ENCODE peak calls at places on chromosomes 2 and 18, in five cellular contexts. One of them, this sample, is unnamed. For H3K27me3 and H3K4me1, the result is how much of the 10 kb centered on the place peaks cover.

GRCh38 chr2:210713122-210713521 is 156.7 kb downstream of the CPS1 start:
- DNase-seq in CD8-positive, alpha-beta memory T cell: no peak
- DNase-seq in esophagus squamous epithelium: no peak
- DNase-seq in tibial artery: no peak
- DNase-seq in astrocyte: no peak
- DNase-seq in this sample: no peak

GRCh38 chr2:54898451-54899226 is 151.6 kb downstream of the RTN4 start:
- DNase-seq in CD8-positive, alpha-beta memory T cell: no peak
- DNase-seq in esophagus squamous epithelium: no peak
- DNase-seq in tibial artery: no peak
- DNase-seq in astrocyte: no peak
- DNase-seq in this sample: no peak

GRCh38 chr2:80969900-80970299 is 665.3 kb upstream of the LRRTM1 start:
- DNase-seq in CD8-positive, alpha-beta memory T cell: no peak
- DNase-seq in esophagus squamous epithelium: no peak
- DNase-seq in tibial artery: no peak
- DNase-seq in astrocyte: no peak
- DNase-seq in this sample: no peak

GRCh38 chr2:218582085-218582484 is 13.4 kb downstream of the CNOT9 start:
- DNase-seq in CD8-positive, alpha-beta memory T cell: no peak
- DNase-seq in esophagus squamous epithelium: no peak
- DNase-seq in tibial artery: no peak
- DNase-seq in astrocyte: peak
- DNase-seq in this sample: no peak

GRCh38 chr2:46202453-46202852 is 94.8 kb upstream of the EPAS1 start:
- DNase-seq in CD8-positive, alpha-beta memory T cell: no peak
- DNase-seq in esophagus squamous epithelium: no peak
- DNase-seq in tibial artery: no peak
- DNase-seq in astrocyte: no peak
- DNase-seq in this sample: no peak

GRCh38 chr18:20971886-20972267 is 139.7 kb downstream of the ROCK1 start:
- DNase-seq in CD8-positive, alpha-beta memory T cell: no peak
- DNase-seq in esophagus squamous epithelium: no peak
- DNase-seq in tibial artery: no peak
- DNase-seq in astrocyte: no peak
- DNase-seq in this sample: no peak

GRCh38 chr2:179860255-179861026 is 971 bp downstream of the ZNF385B start:
- DNase-seq in CD8-positive, alpha-beta memory T cell: no peak
- DNase-seq in esophagus squamous epithelium: no peak
- DNase-seq in tibial artery: peak
- DNase-seq in astrocyte: no peak
- DNase-seq in this sample: no peak

GRCh38 chr2:237874585-237875161 is 15.2 kb downstream of the RAMP1 start:
- DNase-seq in CD8-positive, alpha-beta memory T cell: no peak
- DNase-seq in esophagus squamous epithelium: no peak
- DNase-seq in tibial artery: peak
- DNase-seq in astrocyte: peak
- DNase-seq in this sample: no peak

GRCh38 chr2:174681983-174682577 is 82.2 kb downstream of the CHRNA1 start:
- DNase-seq in CD8-positive, alpha-beta memory T cell: peak
- DNase-seq in esophagus squamous epithelium: no peak
- DNase-seq in tibial artery: peak
- DNase-seq in astrocyte: no peak
- DNase-seq in this sample: no peak

GRCh38 chr2:162545254-162545653 is 201.3 kb downstream of the GCA start:
- DNase-seq in CD8-positive, alpha-beta memory T cell: no peak
- DNase-seq in esophagus squamous epithelium: no peak
- DNase-seq in tibial artery: no peak
- DNase-seq in astrocyte: no peak
- DNase-seq in this sample: no peak
- H3K27me3 ChIP-seq in CD8-positive, alpha-beta memory T cell: under half
- H3K27me3 ChIP-seq in esophagus squamous epithelium: under half
- H3K27me3 ChIP-seq in tibial artery: under half
- H3K27me3 ChIP-seq in astrocyte: under half
- H3K27me3 ChIP-seq in this sample: under half

DNA sequence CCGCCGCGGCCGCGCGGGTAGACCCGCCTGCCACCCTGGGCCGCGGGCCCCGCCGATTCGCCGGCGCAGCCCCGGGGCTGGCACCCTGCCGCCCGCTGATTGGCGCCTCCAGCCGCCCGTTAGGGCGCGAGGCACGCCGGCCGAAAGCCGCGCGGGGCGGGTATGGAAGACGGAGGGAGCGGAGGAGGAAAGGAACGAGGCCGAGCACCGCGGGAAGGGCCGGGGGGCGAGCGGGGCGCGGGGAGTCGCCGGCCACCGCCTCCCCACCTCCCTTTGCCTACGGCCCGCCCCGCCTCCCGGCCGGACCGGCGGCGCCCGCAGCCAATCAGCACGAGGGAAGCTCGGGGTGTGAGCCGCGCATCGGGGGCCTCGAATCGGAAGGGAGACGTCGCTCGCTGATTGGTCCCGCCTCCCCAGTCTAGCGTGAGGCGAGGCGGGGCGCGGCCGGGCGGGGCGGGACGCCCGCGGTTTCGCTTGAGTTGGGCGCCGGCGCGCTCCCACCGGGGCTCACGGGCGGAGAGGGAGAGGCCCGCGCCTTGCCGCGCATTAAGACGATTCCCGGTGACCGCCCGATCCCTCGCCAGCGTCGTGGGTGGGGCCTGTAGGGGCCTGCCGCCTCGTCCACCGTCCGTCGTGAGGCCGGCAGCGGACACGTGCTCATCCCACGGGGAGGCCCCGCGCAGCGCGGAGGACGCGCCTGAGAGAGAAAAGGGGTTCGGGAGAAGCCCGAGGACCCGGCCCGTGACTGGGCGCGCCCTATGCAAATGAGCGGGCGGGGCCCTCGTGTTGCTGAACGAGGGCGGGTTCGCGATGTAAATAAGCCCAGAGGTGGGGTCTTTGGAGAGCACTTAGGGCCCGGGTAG is 616 bp upstream of the SMAD2 start:
- DNase-seq in CD8-positive, alpha-beta memory T cell: peak
- DNase-seq in esophagus squamous epithelium: peak
- DNase-seq in tibial artery: peak
- DNase-seq in astrocyte: peak
- DNase-seq in this sample: peak
- H3K4me3 ChIP-seq in CD8-positive, alpha-beta memory T cell: peak
- H3K4me3 ChIP-seq in esophagus squamous epithelium: peak
- H3K4me3 ChIP-seq in tibial artery: peak
- H3K4me3 ChIP-seq in astrocyte: peak
- H3K4me3 ChIP-seq in this sample: peak

GRCh38 chr2:47867205-47867604 is 39.1 kb downstream of the FBXO11 start:
- DNase-seq in CD8-positive, alpha-beta memory T cell: no peak
- DNase-seq in esophagus squamous epithelium: no peak
- DNase-seq in tibial artery: no peak
- DNase-seq in astrocyte: peak
- DNase-seq in this sample: no peak
- H3K4me1 ChIP-seq in CD8-positive, alpha-beta memory T cell: half or more
- H3K4me1 ChIP-seq in esophagus squamous epithelium: under half
- H3K4me1 ChIP-seq in tibial artery: under half
- H3K4me1 ChIP-seq in astrocyte: under half
- H3K4me1 ChIP-seq in this sample: under half

GRCh38 chr2:225668606-225669266 is 269.2 kb downstream of the NYAP2 start:
- DNase-seq in CD8-positive, alpha-beta memory T cell: peak
- DNase-seq in esophagus squamous epithelium: no peak
- DNase-seq in tibial artery: no peak
- DNase-seq in astrocyte: peak
- DNase-seq in this sample: no peak

GRCh38 chr2:225670111-225670974 is 270.8 kb downstream of the NYAP2 start:
- DNase-seq in CD8-positive, alpha-beta memory T cell: no peak
- DNase-seq in esophagus squamous epithelium: no peak
- DNase-seq in tibial artery: no peak
- DNase-seq in astrocyte: peak
- DNase-seq in this sample: no peak

GRCh38 chr2:225667465-225667864 is 268.0 kb downstream of the NYAP2 start:
- DNase-seq in CD8-positive, alpha-beta memory T cell: no peak
- DNase-seq in esophagus squamous epithelium: no peak
- DNase-seq in tibial artery: no peak
- DNase-seq in astrocyte: no peak
- DNase-seq in this sample: no peak
- H3K27me3 ChIP-seq in CD8-positive, alpha-beta memory T cell: under half
- H3K27me3 ChIP-seq in esophagus squamous epithelium: under half
- H3K27me3 ChIP-seq in tibial artery: under half
- H3K27me3 ChIP-seq in astrocyte: under half
- H3K27me3 ChIP-seq in this sample: under half

GRCh38 chr18:9826666-9827065 is 59.1 kb upstream of the TXNDC2 start:
- DNase-seq in CD8-positive, alpha-beta memory T cell: no peak
- DNase-seq in esophagus squamous epithelium: no peak
- DNase-seq in tibial artery: no peak
- DNase-seq in astrocyte: no peak
- DNase-seq in this sample: no peak
- H3K4me3 ChIP-seq in CD8-positive, alpha-beta memory T cell: no peak
- H3K4me3 ChIP-seq in esophagus squamous epithelium: no peak
- H3K4me3 ChIP-seq in tibial artery: no peak
- H3K4me3 ChIP-seq in astrocyte: no peak
- H3K4me3 ChIP-seq in this sample: no peak

GRCh38 chr18:12883684-12884520 is at the start of gene PTPN2:
- DNase-seq in CD8-positive, alpha-beta memory T cell: peak
- DNase-seq in esophagus squamous epithelium: peak
- DNase-seq in tibial artery: peak
- DNase-seq in astrocyte: peak
- DNase-seq in this sample: peak
- H3K4me1 ChIP-seq in CD8-positive, alpha-beta memory T cell: under half
- H3K4me1 ChIP-seq in esophagus squamous epithelium: under half
- H3K4me1 ChIP-seq in tibial artery: under half
- H3K4me1 ChIP-seq in astrocyte: under half
- H3K4me1 ChIP-seq in this sample: under half

GRCh38 chr18:70046207-70046606 is 98.5 kb upstream of the CD226 start:
- DNase-seq in CD8-positive, alpha-beta memory T cell: no peak
- DNase-seq in esophagus squamous epithelium: no peak
- DNase-seq in tibial artery: no peak
- DNase-seq in astrocyte: peak
- DNase-seq in this sample: no peak
- H3K27me3 ChIP-seq in CD8-positive, alpha-beta memory T cell: under half
- H3K27me3 ChIP-seq in esophagus squamous epithelium: under half
- H3K27me3 ChIP-seq in tibial artery: under half
- H3K27me3 ChIP-seq in astrocyte: under half
- H3K27me3 ChIP-seq in this sample: under half

GRCh38 chr2:109429711-109430265 is 184.0 kb downstream of the SEPTIN10 start:
- DNase-seq in CD8-positive, alpha-beta memory T cell: no peak
- DNase-seq in esophagus squamous epithelium: no peak
- DNase-seq in tibial artery: no peak
- DNase-seq in astrocyte: no peak
- DNase-seq in this sample: no peak

GRCh38 chr2:109434351-109434750 is 179.4 kb downstream of the SEPTIN10 start:
- DNase-seq in CD8-positive, alpha-beta memory T cell: no peak
- DNase-seq in esophagus squamous epithelium: no peak
- DNase-seq in tibial artery: peak
- DNase-seq in astrocyte: no peak
- DNase-seq in this sample: no peak

GRCh38 chr2:109433926-109434325 is 179.8 kb downstream of the SEPTIN10 start:
- DNase-seq in CD8-positive, alpha-beta memory T cell: no peak
- DNase-seq in esophagus squamous epithelium: no peak
- DNase-seq in tibial artery: peak
- DNase-seq in astrocyte: no peak
- DNase-seq in this sample: no peak

GRCh38 chr2:109433486-109433885 is 180.3 kb downstream of the SEPTIN10 start:
- DNase-seq in CD8-positive, alpha-beta memory T cell: no peak
- DNase-seq in esophagus squamous epithelium: no peak
- DNase-seq in tibial artery: peak
- DNase-seq in astrocyte: no peak
- DNase-seq in this sample: no peak

GRCh38 chr2:109432421-109432820 is 181.3 kb downstream of the SEPTIN10 start:
- DNase-seq in CD8-positive, alpha-beta memory T cell: no peak
- DNase-seq in esophagus squamous epithelium: no peak
- DNase-seq in tibial artery: peak
- DNase-seq in astrocyte: no peak
- DNase-seq in this sample: no peak
- H3K4me3 ChIP-seq in CD8-positive, alpha-beta memory T cell: no peak
- H3K4me3 ChIP-seq in esophagus squamous epithelium: no peak
- H3K4me3 ChIP-seq in tibial artery: no peak
- H3K4me3 ChIP-seq in astrocyte: no peak
- H3K4me3 ChIP-seq in this sample: no peak

This sample was measured in effector memory CD4-positive, alpha-beta T cell.